ENCODE peak calls at places on chromosomes 16 and 17, in six cellular contexts. One of them, this sample, is unnamed.

GRCh38 chr16:89072216-89073130 is 21.2 kb upstream of the ACSF3 start:
- DNase-seq in NCI-H1105 treated with DMSO at 0.1 percent for 48 hours: no peak
- DNase-seq in NCI-H2081: no peak
- DNase-seq in activated T-cell treated with anti-CD3 and anti-CD28 coated beads, Interleukin-2, amount 50 U/mL, for 48 hours: no peak
- DNase-seq in H1: no peak
- DNase-seq in fibroblast of pulmonary artery: peak; percentile 20
- DNase-seq in this sample: no peak

GRCh38 chr17:20010099-20010863 is 1.1 kb downstream of the SPECC1 start:
- DNase-seq in H1: no peak
- DNase-seq in NCI-H1105 treated with DMSO at 0.1 percent for 48 hours: peak; percentile 76
- DNase-seq in activated T-cell treated with anti-CD3 and anti-CD28 coated beads, Interleukin-2, amount 50 U/mL, for 48 hours: no peak
- DNase-seq in fibroblast of pulmonary artery: peak; percentile 72
- DNase-seq in NCI-H2081: peak; percentile 54
- DNase-seq in this sample: peak; percentile 55

GRCh38 chr17:72600934-72601333 is 480.1 kb downstream of the SOX9 start:
- DNase-seq in H1: no peak
- DNase-seq in NCI-H1105 treated with DMSO at 0.1 percent for 48 hours: no peak
- DNase-seq in activated T-cell treated with anti-CD3 and anti-CD28 coated beads, Interleukin-2, amount 50 U/mL, for 48 hours: no peak
- DNase-seq in fibroblast of pulmonary artery: peak; percentile 50
- DNase-seq in NCI-H2081: no peak
- DNase-seq in this sample: no peak

GRCh38 chr16:86068722-86069121 is 169.8 kb downstream of the IRF8 start:
- DNase-seq in fibroblast of pulmonary artery: no peak
- DNase-seq in H1: no peak
- DNase-seq in activated T-cell treated with anti-CD3 and anti-CD28 coated beads, Interleukin-2, amount 50 U/mL, for 48 hours: no peak
- DNase-seq in NCI-H1105 treated with DMSO at 0.1 percent for 48 hours: no peak
- DNase-seq in NCI-H2081: no peak
- DNase-seq in this sample: no peak

GRCh38 chr16:87881327-87882200 is 12.3 kb upstream of the SLC7A5 start:
- DNase-seq in NCI-H1105 treated with DMSO at 0.1 percent for 48 hours: peak; percentile 31
- DNase-seq in fibroblast of pulmonary artery: no peak
- DNase-seq in NCI-H2081: no peak
- DNase-seq in H1: no peak
- DNase-seq in activated T-cell treated with anti-CD3 and anti-CD28 coated beads, Interleukin-2, amount 50 U/mL, for 48 hours: no peak
- DNase-seq in this sample: no peak

GRCh38 chr16:81137012-81137335 is 40.8 kb upstream of the GCSH start:
- DNase-seq in NCI-H2081: no peak
- DNase-seq in activated T-cell treated with anti-CD3 and anti-CD28 coated beads, Interleukin-2, amount 50 U/mL, for 48 hours: no peak
- DNase-seq in fibroblast of pulmonary artery: peak; percentile 15
- DNase-seq in NCI-H1105 treated with DMSO at 0.1 percent for 48 hours: no peak
- DNase-seq in H1: no peak
- DNase-seq in this sample: peak; percentile 10

GRCh38 chr17:9937164-9937835 is 32.2 kb upstream of the RCVRN start:
- DNase-seq in fibroblast of pulmonary artery: no peak
- DNase-seq in activated T-cell treated with anti-CD3 and anti-CD28 coated beads, Interleukin-2, amount 50 U/mL, for 48 hours: no peak
- DNase-seq in H1: no peak
- DNase-seq in NCI-H2081: no peak
- DNase-seq in NCI-H1105 treated with DMSO at 0.1 percent for 48 hours: no peak
- DNase-seq in this sample: peak; percentile 83

GRCh38 chr16:57830890-57831484 is 28.7 kb upstream of the KIFC3 start:
- DNase-seq in fibroblast of pulmonary artery: no peak
- DNase-seq in H1: no peak
- DNase-seq in activated T-cell treated with anti-CD3 and anti-CD28 coated beads, Interleukin-2, amount 50 U/mL, for 48 hours: no peak
- DNase-seq in NCI-H1105 treated with DMSO at 0.1 percent for 48 hours: no peak
- DNase-seq in NCI-H2081: no peak
- DNase-seq in this sample: peak; percentile 23

GRCh38 chr16:84356176-84356575 is 12.2 kb upstream of the ATP2C2 start:
- DNase-seq in fibroblast of pulmonary artery: no peak
- DNase-seq in H1: no peak
- DNase-seq in NCI-H1105 treated with DMSO at 0.1 percent for 48 hours: no peak
- DNase-seq in activated T-cell treated with anti-CD3 and anti-CD28 coated beads, Interleukin-2, amount 50 U/mL, for 48 hours: no peak
- DNase-seq in NCI-H2081: no peak
- DNase-seq in this sample: no peak

GRCh38 chr16:71473891-71474290 is 11.8 kb upstream of the ZNF23 start:
- DNase-seq in activated T-cell treated with anti-CD3 and anti-CD28 coated beads, Interleukin-2, amount 50 U/mL, for 48 hours: no peak
- DNase-seq in NCI-H1105 treated with DMSO at 0.1 percent for 48 hours: no peak
- DNase-seq in NCI-H2081: no peak
- DNase-seq in fibroblast of pulmonary artery: no peak
- DNase-seq in H1: no peak
- DNase-seq in this sample: peak; percentile 13

GRCh38 chr16:72502654-72503005 is 330.7 kb upstream of the PMFBP1 start:
- DNase-seq in NCI-H2081: no peak
- DNase-seq in H1: no peak
- DNase-seq in activated T-cell treated with anti-CD3 and anti-CD28 coated beads, Interleukin-2, amount 50 U/mL, for 48 hours: no peak
- DNase-seq in fibroblast of pulmonary artery: no peak
- DNase-seq in NCI-H1105 treated with DMSO at 0.1 percent for 48 hours: no peak
- DNase-seq in this sample: no peak

GRCh38 chr16:82016268-82016667 is 5.0 kb upstream of the SDR42E1 start:
- DNase-seq in fibroblast of pulmonary artery: peak; percentile 39
- DNase-seq in H1: no peak
- DNase-seq in NCI-H1105 treated with DMSO at 0.1 percent for 48 hours: no peak
- DNase-seq in activated T-cell treated with anti-CD3 and anti-CD28 coated beads, Interleukin-2, amount 50 U/mL, for 48 hours: no peak
- DNase-seq in NCI-H2081: no peak
- DNase-seq in this sample: peak; percentile 60

GRCh38 chr17:13107726-13108235 is 90.0 kb upstream of the ELAC2 start:
- DNase-seq in NCI-H1105 treated with DMSO at 0.1 percent for 48 hours: no peak
- DNase-seq in H1: no peak
- DNase-seq in fibroblast of pulmonary artery: no peak
- DNase-seq in NCI-H2081: no peak
- DNase-seq in activated T-cell treated with anti-CD3 and anti-CD28 coated beads, Interleukin-2, amount 50 U/mL, for 48 hours: no peak
- DNase-seq in this sample: no peak

GRCh38 chr17:47239663-47240374 is 13.8 kb upstream of the ITGB3 start:
- DNase-seq in NCI-H1105 treated with DMSO at 0.1 percent for 48 hours: peak; percentile 51
- DNase-seq in H1: no peak
- DNase-seq in fibroblast of pulmonary artery: peak; percentile 99
- DNase-seq in NCI-H2081: peak; percentile 30
- DNase-seq in activated T-cell treated with anti-CD3 and anti-CD28 coated beads, Interleukin-2, amount 50 U/mL, for 48 hours: no peak
- DNase-seq in this sample: peak; percentile 93

GRCh38 chr16:798666-799065 is 1.9 kb downstream of the GNG13 start:
- DNase-seq in NCI-H2081: no peak
- DNase-seq in NCI-H1105 treated with DMSO at 0.1 percent for 48 hours: no peak
- DNase-seq in fibroblast of pulmonary artery: no peak
- DNase-seq in activated T-cell treated with anti-CD3 and anti-CD28 coated beads, Interleukin-2, amount 50 U/mL, for 48 hours: no peak
- DNase-seq in H1: no peak
- DNase-seq in this sample: no peak

GRCh38 chr16:65667013-65667578 is 545.2 kb upstream of the CDH11 start:
- DNase-seq in fibroblast of pulmonary artery: peak; percentile 55
- DNase-seq in NCI-H1105 treated with DMSO at 0.1 percent for 48 hours: no peak
- DNase-seq in H1: no peak
- DNase-seq in activated T-cell treated with anti-CD3 and anti-CD28 coated beads, Interleukin-2, amount 50 U/mL, for 48 hours: no peak
- DNase-seq in NCI-H2081: no peak
- DNase-seq in this sample: peak; percentile 52

GRCh38 chr16:85541619-85542547 is 71.2 kb upstream of the GSE1 start:
- DNase-seq in fibroblast of pulmonary artery: no peak
- DNase-seq in NCI-H1105 treated with DMSO at 0.1 percent for 48 hours: no peak
- DNase-seq in NCI-H2081: no peak
- DNase-seq in H1: no peak
- DNase-seq in activated T-cell treated with anti-CD3 and anti-CD28 coated beads, Interleukin-2, amount 50 U/mL, for 48 hours: no peak
- DNase-seq in this sample: no peak

GRCh38 chr17:34222732-34223486 is 32.2 kb upstream of the CCL2 start:
- DNase-seq in NCI-H1105 treated with DMSO at 0.1 percent for 48 hours: no peak
- DNase-seq in NCI-H2081: no peak
- DNase-seq in activated T-cell treated with anti-CD3 and anti-CD28 coated beads, Interleukin-2, amount 50 U/mL, for 48 hours: no peak
- DNase-seq in fibroblast of pulmonary artery: no peak
- DNase-seq in H1: no peak
- DNase-seq in this sample: no peak

GRCh38 chr17:63458478-63458877 is 12.4 kb upstream of the CYB561 start:
- DNase-seq in H1: no peak
- DNase-seq in NCI-H2081: no peak
- DNase-seq in NCI-H1105 treated with DMSO at 0.1 percent for 48 hours: no peak
- DNase-seq in fibroblast of pulmonary artery: no peak
- DNase-seq in activated T-cell treated with anti-CD3 and anti-CD28 coated beads, Interleukin-2, amount 50 U/mL, for 48 hours: no peak
- DNase-seq in this sample: no peak

GRCh38 chr16:72467157-72467759 is 295.3 kb upstream of the PMFBP1 start:
- DNase-seq in fibroblast of pulmonary artery: peak; percentile 78
- DNase-seq in activated T-cell treated with anti-CD3 and anti-CD28 coated beads, Interleukin-2, amount 50 U/mL, for 48 hours: no peak
- DNase-seq in NCI-H1105 treated with DMSO at 0.1 percent for 48 hours: peak; percentile 44
- DNase-seq in NCI-H2081: peak; percentile 51
- DNase-seq in H1: no peak
- DNase-seq in this sample: peak; percentile 58

GRCh38 chr16:69106491-69107291 is 1.2 kb downstream of the HAS3 start:
- DNase-seq in NCI-H2081: no peak
- DNase-seq in fibroblast of pulmonary artery: no peak
- DNase-seq in activated T-cell treated with anti-CD3 and anti-CD28 coated beads, Interleukin-2, amount 50 U/mL, for 48 hours: peak; percentile 31
- DNase-seq in H1: peak; percentile 75
- DNase-seq in NCI-H1105 treated with DMSO at 0.1 percent for 48 hours: no peak
- DNase-seq in this sample: no peak

GRCh38 chr17:4175921-4176802 is 33.2 kb downstream of the CYB5D2 start:
- DNase-seq in NCI-H2081: no peak
- DNase-seq in activated T-cell treated with anti-CD3 and anti-CD28 coated beads, Interleukin-2, amount 50 U/mL, for 48 hours: peak; percentile 66
- DNase-seq in H1: no peak
- DNase-seq in NCI-H1105 treated with DMSO at 0.1 percent for 48 hours: no peak
- DNase-seq in fibroblast of pulmonary artery: no peak
- DNase-seq in this sample: peak; percentile 20

GRCh38 chr17:45147581-45148182 is 593 bp upstream of the HEXIM1 start:
- DNase-seq in H1: peak; percentile 89
- DNase-seq in NCI-H2081: peak; percentile 96
- DNase-seq in activated T-cell treated with anti-CD3 and anti-CD28 coated beads, Interleukin-2, amount 50 U/mL, for 48 hours: peak; percentile 87
- DNase-seq in fibroblast of pulmonary artery: peak; percentile 97
- DNase-seq in NCI-H1105 treated with DMSO at 0.1 percent for 48 hours: peak; percentile 94
- DNase-seq in this sample: peak; percentile 96

GRCh38 chr16:78984887-78985464 is 615.6 kb downstream of the MAF start:
- DNase-seq in NCI-H2081: no peak
- DNase-seq in fibroblast of pulmonary artery: no peak
- DNase-seq in H1: no peak
- DNase-seq in NCI-H1105 treated with DMSO at 0.1 percent for 48 hours: no peak
- DNase-seq in activated T-cell treated with anti-CD3 and anti-CD28 coated beads, Interleukin-2, amount 50 U/mL, for 48 hours: no peak
- DNase-seq in this sample: no peak

GRCh38 chr17:63697341-63698286 is 2.3 kb downstream of the LIMD2 start:
- DNase-seq in H1: peak; percentile 82
- DNase-seq in NCI-H1105 treated with DMSO at 0.1 percent for 48 hours: peak; percentile 5
- DNase-seq in NCI-H2081: peak; percentile 27
- DNase-seq in activated T-cell treated with anti-CD3 and anti-CD28 coated beads, Interleukin-2, amount 50 U/mL, for 48 hours: peak; percentile 86
- DNase-seq in fibroblast of pulmonary artery: peak; percentile 48
- DNase-seq in this sample: no peak

GRCh38 chr17:36697907-36698526 is 96.6 kb downstream of the MRM1 start:
- DNase-seq in NCI-H2081: no peak
- DNase-seq in fibroblast of pulmonary artery: peak; percentile 23
- DNase-seq in activated T-cell treated with anti-CD3 and anti-CD28 coated beads, Interleukin-2, amount 50 U/mL, for 48 hours: no peak
- DNase-seq in H1: no peak
- DNase-seq in NCI-H1105 treated with DMSO at 0.1 percent for 48 hours: no peak
- DNase-seq in this sample: no peak

GRCh38 chr16:53207810-53208752 is 153.3 kb downstream of the CHD9 start:
- DNase-seq in fibroblast of pulmonary artery: peak; percentile 89
- DNase-seq in NCI-H1105 treated with DMSO at 0.1 percent for 48 hours: peak; percentile 98
- DNase-seq in activated T-cell treated with anti-CD3 and anti-CD28 coated beads, Interleukin-2, amount 50 U/mL, for 48 hours: no peak
- DNase-seq in NCI-H2081: peak; percentile 89
- DNase-seq in H1: peak; percentile 53
- DNase-seq in this sample: peak; percentile 87

GRCh38 chr17:19728114-19728495 is 11.7 kb upstream of the SLC47A2 start:
- DNase-seq in activated T-cell treated with anti-CD3 and anti-CD28 coated beads, Interleukin-2, amount 50 U/mL, for 48 hours: no peak
- DNase-seq in NCI-H2081: peak; percentile 28
- DNase-seq in NCI-H1105 treated with DMSO at 0.1 percent for 48 hours: peak; percentile 97
- DNase-seq in H1: no peak
- DNase-seq in fibroblast of pulmonary artery: peak; percentile 91
- DNase-seq in this sample: peak; percentile 50

GRCh38 chr16:27048316-27048715 is 18.4 kb upstream of the C16orf82 start:
- DNase-seq in fibroblast of pulmonary artery: no peak
- DNase-seq in NCI-H1105 treated with DMSO at 0.1 percent for 48 hours: no peak
- DNase-seq in H1: no peak
- DNase-seq in NCI-H2081: no peak
- DNase-seq in activated T-cell treated with anti-CD3 and anti-CD28 coated beads, Interleukin-2, amount 50 U/mL, for 48 hours: no peak
- DNase-seq in this sample: peak; percentile 6

GRCh38 chr16:1427473-1428461 is 3.1 kb upstream of the PERCC1 start:
- DNase-seq in fibroblast of pulmonary artery: no peak
- DNase-seq in NCI-H2081: no peak
- DNase-seq in NCI-H1105 treated with DMSO at 0.1 percent for 48 hours: no peak
- DNase-seq in H1: peak; percentile 44
- DNase-seq in activated T-cell treated with anti-CD3 and anti-CD28 coated beads, Interleukin-2, amount 50 U/mL, for 48 hours: no peak
- DNase-seq in this sample: no peak

GRCh38 chr16:5444181-5444580 is 346.6 kb upstream of the EEF2KMT start:
- DNase-seq in activated T-cell treated with anti-CD3 and anti-CD28 coated beads, Interleukin-2, amount 50 U/mL, for 48 hours: no peak
- DNase-seq in H1: no peak
- DNase-seq in NCI-H2081: no peak
- DNase-seq in fibroblast of pulmonary artery: no peak
- DNase-seq in NCI-H1105 treated with DMSO at 0.1 percent for 48 hours: no peak
- DNase-seq in this sample: no peak

GRCh38 chr17:6603746-6604325 is 36.7 kb downstream of the KIAA0753 start:
- DNase-seq in H1: no peak
- DNase-seq in NCI-H2081: no peak
- DNase-seq in NCI-H1105 treated with DMSO at 0.1 percent for 48 hours: peak; percentile 49
- DNase-seq in activated T-cell treated with anti-CD3 and anti-CD28 coated beads, Interleukin-2, amount 50 U/mL, for 48 hours: no peak
- DNase-seq in fibroblast of pulmonary artery: peak; percentile 22
- DNase-seq in this sample: peak; percentile 57

GRCh38 chr17:16418684-16419066 is 3.3 kb downstream of the TRPV2 start:
- DNase-seq in H1: no peak
- DNase-seq in fibroblast of pulmonary artery: no peak
- DNase-seq in NCI-H2081: no peak
- DNase-seq in activated T-cell treated with anti-CD3 and anti-CD28 coated beads, Interleukin-2, amount 50 U/mL, for 48 hours: no peak
- DNase-seq in NCI-H1105 treated with DMSO at 0.1 percent for 48 hours: no peak
- DNase-seq in this sample: no peak